ENCODE peak calls at places on chromosome 13, in five cellular contexts. K, E, S, Q and O are unnamed samples.

GRCh38 chr13:68888832-68889231 is 1218.8 kb upstream of the ATXN8OS start:
- DNase-seq in K (no peak), E (no peak), S (no peak), Q (no peak), O (no peak)

GRCh38 chr13:95713651-95714050 is 36.7 kb downstream of the DNAJC3 start:
- DNase-seq in E (no peak), K (peak; percentile 53), S (no peak), Q (no peak), O (no peak)

GRCh38 chr13:101919541-101920306 is 467.2 kb downstream of the ITGBL1 start:
- DNase-seq in K (peak; percentile 32), Q (peak; percentile 39), E (no peak), S (no peak), O (peak; percentile 60)

GRCh38 chr13:26786651-26787295 is 26.2 kb upstream of the GPR12 start:
- DNase-seq in E (no peak), Q (no peak), S (no peak), K (no peak), O (no peak)

GRCh38 chr13:77150651-77151050 is 123.7 kb upstream of the FBXL3 start:
- DNase-seq in E (no peak), S (no peak), K (no peak), Q (no peak), O (no peak)

GRCh38 chr13:59680429-59681024 is 483.2 kb downstream of the DIAPH3 start:
- DNase-seq in E (no peak), K (peak; percentile 47), Q (no peak), S (no peak), O (no peak)

GRCh38 chr13:67033170-67033569 is 197.0 kb downstream of the PCDH9 start:
- DNase-seq in K (no peak), E (no peak), Q (no peak), S (no peak), O (no peak)

GRCh38 chr13:21435710-21436151 is 23.4 kb downstream of the ZDHHC20 start:
- DNase-seq in K (peak; percentile 94), Q (peak; percentile 45), E (peak; percentile 69), S (peak; percentile 80), O (no peak)

GRCh38 chr13:100636004-100636403 is 38.6 kb downstream of the TMTC4 start:
- DNase-seq in E (no peak), S (no peak), Q (no peak), K (no peak), O (no peak)

GRCh38 chr13:75480691-75481175 is 1.2 kb downstream of the TBC1D4 start:
- DNase-seq in S (peak; percentile 70), E (peak; percentile 84), Q (peak; percentile 59), K (peak; percentile 61), O (peak; percentile 73)

GRCh38 chr13:95083758-95084157 is 217.5 kb downstream of the ABCC4 start:
- DNase-seq in S (no peak), E (no peak), K (peak; percentile 84), Q (no peak), O (no peak)

GRCh38 chr13:33150146-33150545 is 133.9 kb downstream of the KL start:
- DNase-seq in S (no peak), K (peak; percentile 48), E (peak; percentile 18), Q (no peak), O (no peak)

GRCh38 chr13:39684531-39685137 is 29.2 kb downstream of the COG6 start:
- DNase-seq in Q (no peak), K (peak; percentile 81), E (no peak), S (no peak), O (peak; percentile 2)

GRCh38 chr13:39777527-39778061 is 122.1 kb downstream of the COG6 start:
- DNase-seq in K (peak; percentile 91), S (no peak), Q (no peak), E (no peak), O (no peak)

GRCh38 chr13:23567792-23568480 is 2.3 kb upstream of the TNFRSF19 start:
- DNase-seq in E (no peak), K (no peak), Q (no peak), S (no peak), O (no peak)

GRCh38 chr13:50140153-50140552 is 124.9 kb downstream of the KCNRG start:
- DNase-seq in Q (no peak), S (no peak), K (peak; percentile 25), E (no peak), O (no peak)

GRCh38 chr13:66972659-66973058 is 257.5 kb downstream of the PCDH9 start:
- DNase-seq in K (no peak), E (no peak), Q (no peak), S (no peak), O (no peak)

GRCh38 chr13:52411629-52412028 is 5.7 kb upstream of the THSD1 start:
- DNase-seq in K (peak; percentile 76), Q (no peak), E (no peak), S (no peak), O (no peak)

GRCh38 chr13:27053902-27054595 is 117.6 kb downstream of the USP12 start:
- DNase-seq in Q (no peak), K (peak; percentile 94), S (no peak), E (no peak), O (no peak)

GRCh38 chr13:74979703-74980102 is 502.3 kb downstream of the TBC1D4 start:
- DNase-seq in K (no peak), Q (no peak), E (no peak), S (no peak), O (no peak)

GRCh38 chr13:36763322-36763721 is 55.7 kb upstream of the RFXAP start:
- DNase-seq in S (no peak), E (no peak), K (no peak), Q (no peak), O (no peak)

GRCh38 chr13:24127116-24127631 is 33.3 kb upstream of the SPATA13 start:
- DNase-seq in Q (no peak), S (no peak), K (peak; percentile 43), E (no peak), O (no peak)

GRCh38 chr13:26473571-26474230 is 83.8 kb upstream of the WASF3 start:
- DNase-seq in Q (no peak), E (no peak), K (no peak), S (no peak), O (peak; percentile 10)

DNA sequence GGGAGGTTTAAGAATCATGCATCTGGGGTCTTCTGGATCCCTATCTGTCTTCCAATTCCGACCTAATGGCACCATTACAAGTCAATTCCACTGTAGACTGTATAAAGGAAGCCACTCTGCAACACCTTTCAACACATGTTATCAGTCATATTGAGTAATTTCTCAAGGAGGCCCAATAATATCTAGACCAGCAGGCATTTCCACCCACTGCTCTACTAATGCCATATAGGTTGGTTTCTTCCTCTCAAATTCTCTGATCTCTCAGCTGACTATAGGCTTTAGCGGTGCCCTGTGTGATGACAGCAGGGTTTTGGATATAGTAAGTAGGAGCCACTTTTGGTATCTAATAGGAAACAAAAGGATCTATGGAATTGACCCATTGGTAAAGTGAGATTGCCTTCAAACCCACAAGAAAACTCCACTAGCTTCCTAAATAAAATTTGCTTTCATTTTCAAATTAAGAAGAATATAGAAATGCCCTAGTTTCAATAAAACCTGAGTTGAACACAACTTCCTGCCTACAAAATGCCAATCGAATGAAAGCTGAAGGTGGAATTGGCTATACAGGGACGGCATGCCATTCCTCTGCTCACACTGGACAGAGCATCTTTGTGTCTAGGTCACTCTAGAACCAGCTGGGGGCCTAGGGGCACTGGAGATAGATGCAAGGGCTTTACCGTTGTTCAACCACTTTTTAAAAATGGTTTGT is 12.3 kb upstream of the ITM2B start:
- DNase-seq in K (no peak), E (no peak), Q (no peak), S (no peak), O (no peak)
- H3K4me3 ChIP-seq in K (no peak overlapping the region), E (no peak overlapping the region), Q (peak overlapping the region; percentile 9), S (no peak overlapping the region), O (no peak overlapping the region)

DNA sequence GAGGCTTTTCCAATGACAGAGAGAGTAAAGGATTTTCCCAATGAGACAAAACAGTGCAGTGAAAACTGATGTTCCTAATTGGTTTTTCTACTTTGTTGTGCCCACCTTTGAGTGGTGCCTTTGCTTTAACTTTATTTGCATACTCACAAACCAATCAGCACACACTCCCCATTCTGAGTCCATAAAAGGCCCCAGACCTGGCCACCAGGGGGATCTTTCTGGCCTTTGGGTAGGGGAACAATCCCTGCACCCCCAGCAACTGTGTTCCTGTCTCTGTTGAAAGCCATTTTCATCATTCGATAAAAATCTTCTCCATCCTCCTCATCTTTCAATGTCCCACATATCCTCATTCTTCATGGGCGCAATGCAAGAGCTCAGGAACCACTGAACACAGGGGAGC is 252.8 kb downstream of the B3GLCT start:
- DNase-seq in E (no peak), Q (no peak), S (no peak), K (no peak), O (peak; percentile 19)
- H3K27me3 ChIP-seq in E (no peaks in the 10 kb centered on the region), Q (no peaks in the 10 kb centered on the region), S (no peaks in the 10 kb centered on the region), K (no peaks in the 10 kb centered on the region), O (no peaks in the 10 kb centered on the region)

GRCh38 chr13:28340272-28340793 is 154.6 kb downstream of the FLT1 start:
- DNase-seq in Q (no peak), K (peak; percentile 67), S (no peak), E (no peak), O (no peak)
- H3K36me3 ChIP-seq in Q (peaks cover 18% of the 10 kb centered on the region), K (no peaks in the 10 kb centered on the region), S (no peaks in the 10 kb centered on the region), E (no peaks in the 10 kb centered on the region), O (peaks cover 4% of the 10 kb centered on the region)

GRCh38 chr13:114035583-114036501 is 62.0 kb upstream of the C13orf46 start:
- DNase-seq in S (peak; percentile 52), E (no peak), Q (no peak), K (peak; percentile 69), O (peak; percentile 80)

GRCh38 chr13:114034481-114034891 is 60.6 kb upstream of the C13orf46 start:
- DNase-seq in K (peak; percentile 68), E (no peak), S (no peak), Q (no peak), O (no peak)

GRCh38 chr13:114037674-114038073 is 63.8 kb upstream of the C13orf46 start:
- DNase-seq in S (no peak), E (no peak), Q (no peak), K (no peak), O (no peak)

GRCh38 chr13:114033541-114034315 is 59.9 kb upstream of the C13orf46 start:
- DNase-seq in E (no peak), Q (no peak), K (no peak), S (no peak), O (no peak)

GRCh38 chr13:114035186-114035582 is 61.3 kb upstream of the C13orf46 start:
- DNase-seq in E (no peak), S (no peak), Q (no peak), K (no peak), O (no peak)
- H3K4me3 ChIP-seq in E (no peak overlapping the region), S (no peak overlapping the region), Q (no peak overlapping the region), K (peak overlapping the region; percentile 59), O (no peak overlapping the region)

DNA sequence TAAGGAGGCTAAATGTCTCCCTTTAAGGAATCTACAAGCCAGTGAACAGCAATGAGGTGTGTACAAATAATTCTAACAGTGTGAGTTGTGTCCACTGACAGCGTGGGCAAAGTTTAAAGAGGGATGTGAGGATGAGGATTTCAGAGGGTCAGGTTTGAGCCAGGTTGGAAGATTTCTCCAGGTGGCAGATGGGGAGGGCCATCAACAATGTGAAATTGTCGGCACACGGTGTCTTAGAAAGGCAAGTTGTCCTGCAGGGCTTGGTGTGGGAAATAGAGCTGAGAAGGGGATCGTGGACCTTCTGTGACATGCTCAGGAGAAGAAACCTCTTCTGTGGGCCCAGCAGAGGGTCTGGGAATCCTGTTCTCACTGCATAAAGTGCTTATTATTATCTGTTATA is 52.1 kb downstream of the ATP8A2 start:
- DNase-seq in K (no peak), Q (no peak), E (no peak), S (no peak), O (no peak)
- H3K27me3 ChIP-seq in K (no peaks in the 10 kb centered on the region), Q (no peaks in the 10 kb centered on the region), E (no peaks in the 10 kb centered on the region), S (no peaks in the 10 kb centered on the region), O (no peaks in the 10 kb centered on the region)

DNA sequence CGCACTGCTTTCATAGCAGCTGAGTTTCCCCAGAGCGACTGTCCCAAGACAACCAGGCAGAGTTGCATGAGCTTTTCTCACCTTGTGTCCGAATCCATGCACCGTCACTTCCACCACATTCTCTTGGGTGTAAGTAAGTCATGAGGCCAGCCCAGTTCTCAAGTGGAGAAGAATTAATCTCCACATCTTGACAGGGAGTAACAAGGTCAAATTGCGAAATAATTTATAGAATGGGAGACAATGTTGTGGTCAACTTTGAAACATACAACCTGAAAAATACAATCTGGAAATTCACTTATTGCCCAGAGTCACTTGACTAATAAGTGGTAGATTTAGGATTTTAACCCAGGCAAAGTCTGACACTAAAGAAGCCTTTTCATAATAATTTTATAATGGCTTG is 123.7 kb downstream of the UFM1 start:
- DNase-seq in E (no peak), Q (no peak), K (no peak), S (no peak), O (no peak)
- H3K36me3 ChIP-seq in E (no peaks in the 10 kb centered on the region), Q (no peaks in the 10 kb centered on the region), K (no peaks in the 10 kb centered on the region), S (no peaks in the 10 kb centered on the region), O (no peaks in the 10 kb centered on the region)